ENCODE peak calls at places on chromosomes 3 and 15, in four cellular contexts. T, C, I and Z are unnamed samples.

GRCh38 chr15:90565866-90566265 is 36.1 kb downstream of the CRTC3 start:
- DNase-seq in T (no peak), C (no peak), I (no peak), Z (no peak)

GRCh38 chr3:85567074-85567676 is 608.4 kb downstream of the CADM2 start:
- DNase-seq in C (no peak), T (peak; percentile 14), I (peak; percentile 68), Z (no peak)

GRCh38 chr3:11335056-11335608 is 62.9 kb downstream of the ATG7 start:
- DNase-seq in T (peak; percentile 78), C (peak; percentile 49), I (peak; percentile 44), Z (peak; percentile 45)

GRCh38 chr15:64067564-64068030 is 21.3 kb upstream of the DAPK2 start:
- DNase-seq in C (no peak), I (peak; percentile 80), T (peak; percentile 72), Z (no peak)

GRCh38 chr3:11576453-11576852 is 67.3 kb downstream of the VGLL4 start:
- DNase-seq in I (no peak), T (no peak), C (no peak), Z (no peak)

GRCh38 chr3:182785142-182785541 is 8.2 kb upstream of the ATP11B start:
- DNase-seq in I (no peak), C (no peak), T (no peak), Z (no peak)

GRCh38 chr15:89459271-89460038 is 36.9 kb downstream of the RHCG start:
- DNase-seq in T (no peak), C (no peak), I (no peak), Z (no peak)

GRCh38 chr3:87198774-87199173 is 28.3 kb upstream of the CHMP2B start:
- DNase-seq in C (no peak), T (no peak), I (no peak), Z (no peak)

GRCh38 chr15:101489236-101489632 is 273 bp downstream of the PCSK6 start:
- DNase-seq in T (peak; percentile 17), C (no peak), I (peak; percentile 73), Z (no peak)

GRCh38 chr15:100877551-100877950 is 2.1 kb upstream of the ALDH1A3 start:
- DNase-seq in C (no peak), I (no peak), T (no peak), Z (no peak)

GRCh38 chr3:186219211-186219638 is 110.3 kb upstream of the ETV5 start:
- DNase-seq in T (no peak), C (no peak), I (no peak), Z (no peak)

GRCh38 chr3:4614927-4615326 is 121.8 kb downstream of the ITPR1 start:
- DNase-seq in T (no peak), C (no peak), I (no peak), Z (no peak)

GRCh38 chr3:49500408-49501257 is 30.6 kb downstream of the DAG1 start:
- DNase-seq in T (peak; percentile 98), I (peak; percentile 74), C (peak; percentile 98), Z (peak; percentile 94)

GRCh38 chr15:44541282-44541958 is 4.5 kb downstream of the EIF3J start:
- DNase-seq in I (no peak), C (no peak), T (peak; percentile 91), Z (peak; percentile 50)

GRCh38 chr3:7367968-7368367 is 507.1 kb downstream of the GRM7 start:
- DNase-seq in C (no peak), T (no peak), I (no peak), Z (no peak)

GRCh38 chr15:71125831-71126453 is 10.7 kb downstream of the THSD4 start:
- DNase-seq in T (no peak), I (no peak), C (no peak), Z (no peak)

GRCh38 chr3:66598168-66598567 is 97.3 kb upstream of the LRIG1 start:
- DNase-seq in C (no peak), T (peak; percentile 51), I (no peak), Z (peak; percentile 44)

GRCh38 chr3:197603317-197603933 is 47.7 kb upstream of the BDH1 start:
- DNase-seq in C (no peak), I (no peak), T (no peak), Z (no peak)